ENCODE peak calls at places on chromosomes 4 and X, in seven cellular contexts. One of them, this sample, is unnamed.

GRCh38 chr4:128241425-128241913 is 46.1 kb downstream of the PGRMC2 start:
- DNase-seq in HepG2: peak
- DNase-seq in H1: no peak
- DNase-seq in HCT116: no peak
- DNase-seq in GM12878: no peak
- DNase-seq in SK-N-SH: peak
- DNase-seq in K562: no peak
- DNase-seq in this sample: peak

GRCh38 chrX:120672389-120672788 is 42.5 kb upstream of the C1GALT1C1 start:
- DNase-seq in K562: peak
- DNase-seq in HCT116: peak
- DNase-seq in H1: no peak
- DNase-seq in SK-N-SH: no peak
- DNase-seq in GM12878: no peak
- DNase-seq in HepG2: peak
- DNase-seq in this sample: no peak

GRCh38 chr4:139532951-139533350 is 23.1 kb downstream of the SETD7 start:
- DNase-seq in HepG2: no peak
- DNase-seq in HCT116: no peak
- DNase-seq in H1: no peak
- DNase-seq in GM12878: no peak
- DNase-seq in SK-N-SH: no peak
- DNase-seq in K562: no peak
- DNase-seq in this sample: no peak

GRCh38 chr4:83316459-83317170 is 18.0 kb downstream of the HPSE start:
- DNase-seq in SK-N-SH: no peak
- DNase-seq in HepG2: no peak
- DNase-seq in H1: no peak
- DNase-seq in HCT116: no peak
- DNase-seq in GM12878: no peak
- DNase-seq in K562: no peak
- DNase-seq in this sample: no peak

GRCh38 chr4:95510145-95510544 is 38.6 kb downstream of the UNC5C start:
- DNase-seq in HCT116: no peak
- DNase-seq in HepG2: peak
- DNase-seq in GM12878: no peak
- DNase-seq in SK-N-SH: no peak
- DNase-seq in H1: no peak
- DNase-seq in K562: peak
- DNase-seq in this sample: peak

GRCh38 chr4:183532823-183533222 is 28.0 kb downstream of the ING2 start:
- DNase-seq in K562: no peak
- DNase-seq in HepG2: no peak
- DNase-seq in SK-N-SH: no peak
- DNase-seq in H1: no peak
- DNase-seq in HCT116: no peak
- DNase-seq in GM12878: no peak
- DNase-seq in this sample: no peak

GRCh38 chr4:70505152-70505748 is 13.1 kb upstream of the AMTN start:
- DNase-seq in HepG2: peak
- DNase-seq in HCT116: peak
- DNase-seq in SK-N-SH: peak
- DNase-seq in GM12878: no peak
- DNase-seq in K562: peak
- DNase-seq in H1: peak
- DNase-seq in this sample: peak

GRCh38 chr4:23986270-23986669 is 96.4 kb upstream of the PPARGC1A start:
- DNase-seq in GM12878: no peak
- DNase-seq in HepG2: no peak
- DNase-seq in HCT116: no peak
- DNase-seq in K562: no peak
- DNase-seq in SK-N-SH: no peak
- DNase-seq in H1: no peak
- DNase-seq in this sample: no peak

GRCh38 chr4:104395219-104395618 is 99.5 kb downstream of the CXXC4 start:
- DNase-seq in H1: no peak
- DNase-seq in HCT116: no peak
- DNase-seq in K562: no peak
- DNase-seq in SK-N-SH: no peak
- DNase-seq in GM12878: no peak
- DNase-seq in HepG2: no peak
- DNase-seq in this sample: peak

GRCh38 chrX:74179499-74179898 is 124.5 kb upstream of the ZCCHC13 start:
- DNase-seq in SK-N-SH: no peak
- DNase-seq in K562: no peak
- DNase-seq in HCT116: no peak
- DNase-seq in GM12878: no peak
- DNase-seq in H1: no peak
- DNase-seq in HepG2: no peak
- DNase-seq in this sample: no peak

GRCh38 chrX:36334508-36335015 is 415.0 kb downstream of the CFAP47 start:
- DNase-seq in SK-N-SH: no peak
- DNase-seq in GM12878: no peak
- DNase-seq in HCT116: no peak
- DNase-seq in H1: no peak
- DNase-seq in K562: no peak
- DNase-seq in HepG2: no peak
- DNase-seq in this sample: no peak

GRCh38 chr4:48081196-48081595 is 52.9 kb downstream of the TXK start:
- DNase-seq in SK-N-SH: no peak
- DNase-seq in HepG2: no peak
- DNase-seq in HCT116: no peak
- DNase-seq in H1: no peak
- DNase-seq in GM12878: no peak
- DNase-seq in K562: no peak
- DNase-seq in this sample: no peak

GRCh38 chr4:95528388-95528787 is 20.4 kb downstream of the UNC5C start:
- DNase-seq in SK-N-SH: no peak
- DNase-seq in HCT116: no peak
- DNase-seq in H1: no peak
- DNase-seq in GM12878: no peak
- DNase-seq in K562: no peak
- DNase-seq in HepG2: no peak
- DNase-seq in this sample: peak

GRCh38 chr4:105277702-105278101 is 131.0 kb downstream of the TET2 start:
- DNase-seq in GM12878: no peak
- DNase-seq in H1: no peak
- DNase-seq in HCT116: no peak
- DNase-seq in HepG2: no peak
- DNase-seq in SK-N-SH: no peak
- DNase-seq in K562: no peak
- DNase-seq in this sample: no peak

GRCh38 chr4:125045311-125045710 is 269.4 kb upstream of the FAT4 start:
- DNase-seq in K562: no peak
- DNase-seq in HepG2: no peak
- DNase-seq in HCT116: no peak
- DNase-seq in SK-N-SH: no peak
- DNase-seq in GM12878: no peak
- DNase-seq in H1: no peak
- DNase-seq in this sample: no peak

GRCh38 chr4:10173754-10174749 is 57.5 kb upstream of the WDR1 start:
- DNase-seq in GM12878: no peak
- DNase-seq in H1: no peak
- DNase-seq in HCT116: no peak
- DNase-seq in K562: no peak
- DNase-seq in HepG2: no peak
- DNase-seq in SK-N-SH: no peak
- DNase-seq in this sample: no peak

GRCh38 chr4:169268951-169269781 is 1.6 kb downstream of the SH3RF1 start:
- DNase-seq in HCT116: no peak
- DNase-seq in GM12878: no peak
- DNase-seq in HepG2: peak
- DNase-seq in K562: no peak
- DNase-seq in SK-N-SH: no peak
- DNase-seq in H1: peak
- DNase-seq in this sample: peak

GRCh38 chr4:140071043-140071442 is 82.9 kb downstream of the MAML3 start:
- DNase-seq in SK-N-SH: no peak
- DNase-seq in GM12878: no peak
- DNase-seq in HCT116: no peak
- DNase-seq in H1: no peak
- DNase-seq in K562: no peak
- DNase-seq in HepG2: no peak
- DNase-seq in this sample: no peak

GRCh38 chr4:140269369-140269768 is 104.1 kb upstream of the SCOC start:
- DNase-seq in H1: no peak
- DNase-seq in K562: no peak
- DNase-seq in GM12878: no peak
- DNase-seq in HCT116: no peak
- DNase-seq in HepG2: no peak
- DNase-seq in SK-N-SH: no peak
- DNase-seq in this sample: no peak

GRCh38 chr4:67723949-67724348 is 23.0 kb upstream of the UBA6 start:
- DNase-seq in H1: peak
- DNase-seq in GM12878: no peak
- DNase-seq in K562: no peak
- DNase-seq in SK-N-SH: peak
- DNase-seq in HCT116: no peak
- DNase-seq in HepG2: no peak
- DNase-seq in this sample: no peak

GRCh38 chrX:106917830-106918500 is 2.2 kb upstream of the CLDN2 start:
- DNase-seq in GM12878: no peak
- DNase-seq in HCT116: peak
- DNase-seq in H1: no peak
- DNase-seq in HepG2: no peak
- DNase-seq in SK-N-SH: no peak
- DNase-seq in K562: no peak
- DNase-seq in this sample: no peak

GRCh38 chr4:110675406-110675805 is 52.5 kb upstream of the PITX2 start:
- DNase-seq in H1: no peak
- DNase-seq in SK-N-SH: no peak
- DNase-seq in GM12878: no peak
- DNase-seq in K562: no peak
- DNase-seq in HepG2: no peak
- DNase-seq in HCT116: no peak
- DNase-seq in this sample: no peak

GRCh38 chr4:10160280-10160856 is 43.8 kb upstream of the WDR1 start:
- DNase-seq in HepG2: peak
- DNase-seq in GM12878: no peak
- DNase-seq in SK-N-SH: no peak
- DNase-seq in HCT116: peak
- DNase-seq in K562: peak
- DNase-seq in H1: no peak
- DNase-seq in this sample: peak

GRCh38 chr4:159281781-159282180 is 178.9 kb downstream of the RAPGEF2 start:
- DNase-seq in HepG2: no peak
- DNase-seq in K562: no peak
- DNase-seq in HCT116: no peak
- DNase-seq in H1: no peak
- DNase-seq in SK-N-SH: no peak
- DNase-seq in GM12878: no peak
- DNase-seq in this sample: no peak

GRCh38 chrX:17740137-17741122 is 3.1 kb downstream of the SCML1 start:
- DNase-seq in HepG2: no peak
- DNase-seq in H1: no peak
- DNase-seq in HCT116: no peak
- DNase-seq in SK-N-SH: no peak
- DNase-seq in K562: no peak
- DNase-seq in GM12878: no peak
- DNase-seq in this sample: no peak
- TF ChIP-seq JUND in HepG2: no peak
- TF ChIP-seq JUND in H1: no peak
- TF ChIP-seq JUND in HCT116: no peak
- TF ChIP-seq JUND in SK-N-SH: no peak
- TF ChIP-seq JUND in K562: no peak
- TF ChIP-seq JUND in GM12878: no peak
- TF ChIP-seq JUND in this sample: no peak

DNA sequence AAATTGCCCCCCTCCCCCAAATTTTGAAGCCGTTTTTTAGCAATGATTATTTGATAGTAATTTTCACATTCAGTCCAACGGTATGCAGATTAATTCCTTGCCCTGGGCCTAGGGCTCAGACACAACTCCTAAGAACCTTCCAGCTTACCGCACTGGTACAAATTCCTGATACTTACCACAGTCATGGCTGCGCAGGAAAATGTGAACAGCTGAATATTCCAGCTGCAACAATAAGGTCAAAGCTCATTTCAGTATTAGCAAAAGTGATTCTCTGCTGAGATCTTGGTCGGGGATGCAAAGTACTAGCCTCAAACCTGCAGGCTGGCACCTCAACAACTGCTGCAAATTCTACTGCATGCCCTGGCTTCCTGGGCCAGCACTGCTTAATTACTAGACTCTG is 3.0 kb downstream of the ATP11C start:
- DNase-seq in H1: no peak
- DNase-seq in HepG2: peak
- DNase-seq in K562: no peak
- DNase-seq in GM12878: no peak
- DNase-seq in SK-N-SH: no peak
- DNase-seq in HCT116: no peak
- DNase-seq in this sample: no peak
- TF ChIP-seq JUND in H1: no peak
- TF ChIP-seq JUND in HepG2: no peak
- TF ChIP-seq JUND in K562: no peak
- TF ChIP-seq JUND in GM12878: no peak
- TF ChIP-seq JUND in SK-N-SH: no peak
- TF ChIP-seq JUND in HCT116: no peak
- TF ChIP-seq JUND in this sample: no peak

GRCh38 chr4:78484574-78484973 is 67.0 kb upstream of the ANXA3 start:
- DNase-seq in H1: no peak
- DNase-seq in SK-N-SH: no peak
- DNase-seq in HepG2: no peak
- DNase-seq in K562: peak
- DNase-seq in HCT116: no peak
- DNase-seq in GM12878: no peak
- DNase-seq in this sample: no peak
- TF ChIP-seq JUND in H1: no peak
- TF ChIP-seq JUND in SK-N-SH: no peak
- TF ChIP-seq JUND in HepG2: no peak
- TF ChIP-seq JUND in K562: peak
- TF ChIP-seq JUND in HCT116: no peak
- TF ChIP-seq JUND in GM12878: no peak
- TF ChIP-seq JUND in this sample: no peak

DNA sequence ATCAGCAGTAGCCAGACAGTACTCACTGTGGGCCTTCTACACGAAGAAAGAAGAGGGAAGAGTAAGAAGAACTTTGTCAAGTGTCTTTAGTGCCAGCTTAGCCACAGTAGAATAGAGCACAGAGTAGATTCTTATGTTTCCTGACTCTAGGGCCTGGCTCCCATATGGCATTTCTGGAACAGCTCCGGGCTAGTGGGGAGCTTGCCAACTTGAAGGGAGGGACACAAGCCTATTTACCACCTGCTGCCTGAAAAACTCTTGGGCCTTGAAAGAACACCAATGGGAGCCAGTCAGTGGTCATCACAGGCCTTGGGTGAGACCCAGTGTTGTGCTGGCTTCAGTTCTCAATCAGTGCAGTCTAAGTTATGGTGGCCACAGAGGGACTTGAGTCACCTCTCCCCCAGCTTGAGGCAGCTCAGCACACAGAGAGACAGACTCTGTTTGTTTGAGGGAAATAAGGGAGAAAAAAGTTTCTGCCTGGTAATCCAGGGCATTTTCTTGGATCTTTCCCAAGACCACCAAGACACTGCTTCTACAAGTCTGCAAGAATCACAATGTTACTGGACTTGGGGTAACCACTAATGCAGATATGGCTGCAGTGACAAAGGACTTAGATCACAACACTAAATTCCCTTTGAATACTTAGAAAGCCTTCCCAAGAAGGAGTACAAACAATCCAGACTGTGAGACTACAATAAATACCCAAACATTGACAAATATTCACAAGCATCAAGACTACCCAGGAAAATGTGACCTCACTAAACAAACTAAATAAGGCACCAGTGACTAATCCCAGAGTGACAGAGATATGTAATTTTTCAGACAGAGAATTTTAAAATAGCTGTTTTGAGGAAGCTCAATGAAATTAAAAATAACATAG is 261.0 kb upstream of the NDST3 start:
- DNase-seq in HepG2: no peak
- DNase-seq in K562: no peak
- DNase-seq in H1: no peak
- DNase-seq in HCT116: no peak
- DNase-seq in GM12878: no peak
- DNase-seq in SK-N-SH: no peak
- DNase-seq in this sample: no peak
- TF ChIP-seq JUND in HepG2: no peak
- TF ChIP-seq JUND in K562: no peak
- TF ChIP-seq JUND in H1: no peak
- TF ChIP-seq JUND in HCT116: no peak
- TF ChIP-seq JUND in GM12878: no peak
- TF ChIP-seq JUND in SK-N-SH: no peak
- TF ChIP-seq JUND in this sample: no peak